ENCODE peak calls at places on chromosomes 12 and 14, in five cellular contexts. G, C, Z, N and D are unnamed samples.

GRCh38 chr14:67943947-67944346 is 124.4 kb downstream of the RAD51B start:
- DNase-seq in G (peak; percentile 96), C (peak; percentile 70), Z (peak; percentile 88), N (peak; percentile 75), D (peak; percentile 40)

GRCh38 chr12:100942984-100943749 is 148.6 kb downstream of the ANO4 start:
- DNase-seq in G (peak; percentile 24), C (no peak), Z (no peak), N (no peak), D (no peak)

GRCh38 chr14:81435578-81436295 is 35.6 kb upstream of the STON2 start:
- DNase-seq in G (peak; percentile 18), C (peak; percentile 66), Z (peak; percentile 68), N (peak; percentile 36), D (no peak)

GRCh38 chr12:117294206-117294605 is 67.2 kb downstream of the NOS1 start:
- DNase-seq in G (no peak), C (no peak), Z (no peak), N (no peak), D (no peak)

GRCh38 chr12:69881771-69882170 is 56.7 kb downstream of the MYRFL start:
- DNase-seq in G (no peak), C (no peak), Z (no peak), N (no peak), D (no peak)

GRCh38 chr14:74898083-74898482 is 16.4 kb downstream of the DLST start:
- DNase-seq in G (no peak), C (no peak), Z (no peak), N (no peak), D (no peak)

GRCh38 chr12:120439646-120440247 is 1.8 kb downstream of the COX6A1 start:
- DNase-seq in G (peak; percentile 69), C (peak; percentile 71), Z (peak; percentile 69), N (peak; percentile 4), D (peak; percentile 49)

GRCh38 chr12:60174914-60175313 is 579.1 kb downstream of the SLC16A7 start:
- DNase-seq in G (peak; percentile 50), C (no peak), Z (no peak), N (no peak), D (no peak)

GRCh38 chr14:93981874-93982683 is 5.7 kb upstream of the ASB2 start:
- DNase-seq in G (no peak), C (no peak), Z (no peak), N (no peak), D (no peak)

GRCh38 chr12:102249073-102249854 is 51.6 kb upstream of the PMCH start:
- DNase-seq in G (no peak), C (no peak), Z (no peak), N (no peak), D (no peak)

GRCh38 chr14:90087433-90087832 is 25.6 kb downstream of the KCNK13 start:
- DNase-seq in G (peak; percentile 72), C (no peak), Z (peak; percentile 54), N (peak; percentile 65), D (peak; percentile 2)

GRCh38 chr12:120598674-120599463 is 17.7 kb upstream of the POP5 start:
- DNase-seq in G (peak; percentile 56), C (no peak), Z (peak; percentile 91), N (no peak), D (no peak)

GRCh38 chr14:94867209-94867608 is 97.3 kb upstream of the GSC start:
- DNase-seq in G (no peak), C (no peak), Z (no peak), N (no peak), D (no peak)

GRCh38 chr12:2447861-2448260 is 346.9 kb upstream of the FKBP4 start:
- DNase-seq in G (no peak), C (no peak), Z (peak; percentile 2), N (no peak), D (no peak)

GRCh38 chr12:90170740-90171139 is 462.1 kb upstream of the ATP2B1 start:
- DNase-seq in G (no peak), C (no peak), Z (no peak), N (no peak), D (no peak)

GRCh38 chr14:90508073-90508472 is 111.2 kb downstream of the CALM1 start:
- DNase-seq in G (no peak), C (no peak), Z (no peak), N (no peak), D (no peak)

GRCh38 chr14:95463173-95463901 is 53.1 kb downstream of the SYNE3 start:
- DNase-seq in G (no peak), C (no peak), Z (no peak), N (no peak), D (no peak)

GRCh38 chr12:49098035-49098451 is 3.4 kb upstream of the DHH start:
- DNase-seq in G (peak; percentile 67), C (peak; percentile 76), Z (peak; percentile 41), N (peak; percentile 28), D (no peak)

GRCh38 chr12:115072712-115073111 is 388.7 kb upstream of the TBX3 start:
- DNase-seq in G (no peak), C (no peak), Z (no peak), N (no peak), D (no peak)

GRCh38 chr14:98369344-98369743 is 902.7 kb downstream of the BCL11B start:
- DNase-seq in G (no peak), C (no peak), Z (no peak), N (no peak), D (no peak)

GRCh38 chr12:115205755-115206308 is 521.9 kb upstream of the TBX3 start:
- DNase-seq in G (no peak), C (no peak), Z (no peak), N (no peak), D (no peak)

GRCh38 chr12:10717410-10717809 is 5.7 kb downstream of the YBX3 start:
- DNase-seq in G (peak; percentile 68), C (peak; percentile 27), Z (peak; percentile 20), N (no peak), D (no peak)

GRCh38 chr14:54722791-54723432 is 156.0 kb downstream of the SAMD4A start:
- DNase-seq in G (peak; percentile 67), C (no peak), Z (peak; percentile 39), N (peak; percentile 17), D (no peak)

GRCh38 chr12:3416159-3416558 is 74.8 kb upstream of the PRMT8 start:
- DNase-seq in G (no peak), C (no peak), Z (no peak), N (no peak), D (no peak)

GRCh38 chr12:80938397-80938796 is 663 bp upstream of the LIN7A start:
- DNase-seq in G (no peak), C (no peak), Z (peak; percentile 5), N (no peak), D (no peak)

GRCh38 chr12:130382818-130383217 is 45.1 kb downstream of the PIWIL1 start:
- DNase-seq in G (no peak), C (no peak), Z (no peak), N (no peak), D (no peak)

GRCh38 chr14:75609606-75610476 is 31.4 kb downstream of the FLVCR2 start:
- DNase-seq in G (peak; percentile 89), C (no peak), Z (no peak), N (no peak), D (no peak)

GRCh38 chr14:53621986-53622385 is 334.6 kb downstream of the BMP4 start:
- DNase-seq in G (no peak), C (no peak), Z (no peak), N (no peak), D (no peak)